ENCODE peak calls at places on chromosomes 7 and 10, in seven cellular contexts. One of them, this sample, is unnamed. For H3K9me3, the result is how much of the 10 kb centered on the place peaks cover.

GRCh38 chr7:69762821-69763352 is 164.6 kb downstream of the AUTS2 start:
- DNase-seq in left ventricle myocardium inferior: no peak
- DNase-seq in CD8-positive, alpha-beta memory T cell: no peak
- DNase-seq in fibroblast of lung: no peak
- DNase-seq in BE2C: no peak
- DNase-seq in pancreas: no peak
- DNase-seq in A549: no peak
- DNase-seq in this sample: no peak

GRCh38 chr10:106548832-106549231 is 615.7 kb downstream of the SORCS1 start:
- DNase-seq in CD8-positive, alpha-beta memory T cell: no peak
- DNase-seq in pancreas: no peak
- DNase-seq in A549: no peak
- DNase-seq in BE2C: no peak
- DNase-seq in left ventricle myocardium inferior: no peak
- DNase-seq in fibroblast of lung: no peak
- DNase-seq in this sample: no peak

GRCh38 chr10:119383174-119383856 is 159.2 kb downstream of the RGS10 start:
- DNase-seq in BE2C: no peak
- DNase-seq in CD8-positive, alpha-beta memory T cell: no peak
- DNase-seq in A549: no peak
- DNase-seq in fibroblast of lung: no peak
- DNase-seq in left ventricle myocardium inferior: no peak
- DNase-seq in pancreas: no peak
- DNase-seq in this sample: no peak

GRCh38 chr10:102997998-102998397 is 79.9 kb downstream of the CNNM2 start:
- DNase-seq in BE2C: no peak
- DNase-seq in left ventricle myocardium inferior: no peak
- DNase-seq in fibroblast of lung: peak
- DNase-seq in CD8-positive, alpha-beta memory T cell: no peak
- DNase-seq in pancreas: no peak
- DNase-seq in A549: peak
- DNase-seq in this sample: no peak

GRCh38 chr7:99325597-99326407 is at the start of gene ARPC1A:
- DNase-seq in CD8-positive, alpha-beta memory T cell: peak
- DNase-seq in fibroblast of lung: peak
- DNase-seq in A549: peak
- DNase-seq in BE2C: peak
- DNase-seq in pancreas: peak
- DNase-seq in left ventricle myocardium inferior: peak
- DNase-seq in this sample: peak

GRCh38 chr10:80498833-80499671 is 38.6 kb upstream of the SH2D4B start:
- DNase-seq in A549: peak
- DNase-seq in BE2C: peak
- DNase-seq in left ventricle myocardium inferior: peak
- DNase-seq in pancreas: peak
- DNase-seq in fibroblast of lung: peak
- DNase-seq in CD8-positive, alpha-beta memory T cell: no peak
- DNase-seq in this sample: no peak

GRCh38 chr7:9937944-9938631 is 1035.6 kb upstream of the PHF14 start:
- DNase-seq in fibroblast of lung: peak
- DNase-seq in A549: no peak
- DNase-seq in CD8-positive, alpha-beta memory T cell: no peak
- DNase-seq in BE2C: no peak
- DNase-seq in pancreas: no peak
- DNase-seq in left ventricle myocardium inferior: no peak
- DNase-seq in this sample: no peak

GRCh38 chr7:130878785-130879184 is 144.8 kb upstream of the KLF14 start:
- DNase-seq in BE2C: no peak
- DNase-seq in pancreas: no peak
- DNase-seq in A549: no peak
- DNase-seq in fibroblast of lung: peak
- DNase-seq in CD8-positive, alpha-beta memory T cell: no peak
- DNase-seq in left ventricle myocardium inferior: no peak
- DNase-seq in this sample: no peak

GRCh38 chr7:46633200-46633599 is 712.1 kb upstream of the IGFBP3 start:
- DNase-seq in CD8-positive, alpha-beta memory T cell: no peak
- DNase-seq in A549: no peak
- DNase-seq in left ventricle myocardium inferior: no peak
- DNase-seq in pancreas: no peak
- DNase-seq in fibroblast of lung: peak
- DNase-seq in BE2C: no peak
- DNase-seq in this sample: no peak

GRCh38 chr10:42753126-42753506 is 29.5 kb upstream of the BMS1 start:
- DNase-seq in CD8-positive, alpha-beta memory T cell: peak
- DNase-seq in fibroblast of lung: peak
- DNase-seq in pancreas: peak
- DNase-seq in BE2C: peak
- DNase-seq in left ventricle myocardium inferior: peak
- DNase-seq in A549: peak
- DNase-seq in this sample: peak

GRCh38 chr7:99505324-99505662 is 831 bp downstream of the ZKSCAN5 start:
- DNase-seq in BE2C: no peak
- DNase-seq in left ventricle myocardium inferior: no peak
- DNase-seq in pancreas: no peak
- DNase-seq in fibroblast of lung: no peak
- DNase-seq in CD8-positive, alpha-beta memory T cell: no peak
- DNase-seq in A549: no peak
- DNase-seq in this sample: no peak

GRCh38 chr7:135856356-135857144 is 107.9 kb upstream of the FAM180A start:
- DNase-seq in CD8-positive, alpha-beta memory T cell: no peak
- DNase-seq in pancreas: no peak
- DNase-seq in left ventricle myocardium inferior: no peak
- DNase-seq in A549: no peak
- DNase-seq in fibroblast of lung: peak
- DNase-seq in BE2C: no peak
- DNase-seq in this sample: no peak

GRCh38 chr10:49569031-49569765 is 30.3 kb upstream of the ERCC6 start:
- DNase-seq in CD8-positive, alpha-beta memory T cell: no peak
- DNase-seq in pancreas: no peak
- DNase-seq in fibroblast of lung: peak
- DNase-seq in left ventricle myocardium inferior: no peak
- DNase-seq in A549: no peak
- DNase-seq in BE2C: no peak
- DNase-seq in this sample: no peak

GRCh38 chr7:107068156-107068555 is 23.7 kb downstream of the PRKAR2B start:
- DNase-seq in fibroblast of lung: peak
- DNase-seq in CD8-positive, alpha-beta memory T cell: no peak
- DNase-seq in BE2C: no peak
- DNase-seq in pancreas: no peak
- DNase-seq in left ventricle myocardium inferior: no peak
- DNase-seq in A549: no peak
- DNase-seq in this sample: no peak

GRCh38 chr7:604038-604883 is 84.6 kb upstream of the PDGFA start:
- DNase-seq in BE2C: no peak
- DNase-seq in pancreas: peak
- DNase-seq in CD8-positive, alpha-beta memory T cell: peak
- DNase-seq in A549: no peak
- DNase-seq in fibroblast of lung: peak
- DNase-seq in left ventricle myocardium inferior: peak
- DNase-seq in this sample: peak

GRCh38 chr7:99840136-99840869 is 12.5 kb downstream of the CYP3A43 start:
- DNase-seq in left ventricle myocardium inferior: no peak
- DNase-seq in fibroblast of lung: no peak
- DNase-seq in CD8-positive, alpha-beta memory T cell: no peak
- DNase-seq in pancreas: no peak
- DNase-seq in BE2C: no peak
- DNase-seq in A549: no peak
- DNase-seq in this sample: no peak

GRCh38 chr10:31864834-31865518 is 63.7 kb downstream of the ARHGAP12 start:
- DNase-seq in pancreas: no peak
- DNase-seq in fibroblast of lung: peak
- DNase-seq in CD8-positive, alpha-beta memory T cell: no peak
- DNase-seq in left ventricle myocardium inferior: no peak
- DNase-seq in BE2C: no peak
- DNase-seq in A549: peak
- DNase-seq in this sample: no peak

GRCh38 chr10:21130683-21131442 is 233.8 kb upstream of the NEBL start:
- DNase-seq in fibroblast of lung: no peak
- DNase-seq in left ventricle myocardium inferior: no peak
- DNase-seq in pancreas: no peak
- DNase-seq in BE2C: no peak
- DNase-seq in A549: no peak
- DNase-seq in CD8-positive, alpha-beta memory T cell: no peak
- DNase-seq in this sample: no peak

GRCh38 chr7:15839415-15840100 is 153.1 kb upstream of the MEOX2 start:
- DNase-seq in BE2C: peak
- DNase-seq in CD8-positive, alpha-beta memory T cell: no peak
- DNase-seq in A549: no peak
- DNase-seq in fibroblast of lung: no peak
- DNase-seq in left ventricle myocardium inferior: peak
- DNase-seq in pancreas: no peak
- DNase-seq in this sample: no peak

GRCh38 chr10:133217800-133218589 is 12.0 kb upstream of the UTF1 start:
- DNase-seq in pancreas: no peak
- DNase-seq in CD8-positive, alpha-beta memory T cell: no peak
- DNase-seq in left ventricle myocardium inferior: no peak
- DNase-seq in A549: no peak
- DNase-seq in fibroblast of lung: no peak
- DNase-seq in BE2C: no peak
- DNase-seq in this sample: no peak

GRCh38 chr7:37930226-37930948 is 9.9 kb downstream of the EPDR1 start:
- DNase-seq in CD8-positive, alpha-beta memory T cell: no peak
- DNase-seq in fibroblast of lung: peak
- DNase-seq in BE2C: no peak
- DNase-seq in left ventricle myocardium inferior: no peak
- DNase-seq in A549: no peak
- DNase-seq in pancreas: no peak
- DNase-seq in this sample: no peak

GRCh38 chr10:119370046-119370770 is 162.8 kb downstream of the GRK5 start:
- DNase-seq in pancreas: no peak
- DNase-seq in CD8-positive, alpha-beta memory T cell: no peak
- DNase-seq in A549: no peak
- DNase-seq in BE2C: no peak
- DNase-seq in fibroblast of lung: peak
- DNase-seq in left ventricle myocardium inferior: peak
- DNase-seq in this sample: no peak

GRCh38 chr7:137354361-137354760 is 10.8 kb upstream of the PTN start:
- DNase-seq in fibroblast of lung: peak
- DNase-seq in A549: no peak
- DNase-seq in pancreas: peak
- DNase-seq in left ventricle myocardium inferior: no peak
- DNase-seq in CD8-positive, alpha-beta memory T cell: no peak
- DNase-seq in BE2C: peak
- DNase-seq in this sample: no peak

GRCh38 chr7:137363683-137364082 is 20.1 kb upstream of the PTN start:
- DNase-seq in BE2C: no peak
- DNase-seq in pancreas: no peak
- DNase-seq in left ventricle myocardium inferior: no peak
- DNase-seq in fibroblast of lung: no peak
- DNase-seq in CD8-positive, alpha-beta memory T cell: no peak
- DNase-seq in A549: no peak
- DNase-seq in this sample: no peak

DNA sequence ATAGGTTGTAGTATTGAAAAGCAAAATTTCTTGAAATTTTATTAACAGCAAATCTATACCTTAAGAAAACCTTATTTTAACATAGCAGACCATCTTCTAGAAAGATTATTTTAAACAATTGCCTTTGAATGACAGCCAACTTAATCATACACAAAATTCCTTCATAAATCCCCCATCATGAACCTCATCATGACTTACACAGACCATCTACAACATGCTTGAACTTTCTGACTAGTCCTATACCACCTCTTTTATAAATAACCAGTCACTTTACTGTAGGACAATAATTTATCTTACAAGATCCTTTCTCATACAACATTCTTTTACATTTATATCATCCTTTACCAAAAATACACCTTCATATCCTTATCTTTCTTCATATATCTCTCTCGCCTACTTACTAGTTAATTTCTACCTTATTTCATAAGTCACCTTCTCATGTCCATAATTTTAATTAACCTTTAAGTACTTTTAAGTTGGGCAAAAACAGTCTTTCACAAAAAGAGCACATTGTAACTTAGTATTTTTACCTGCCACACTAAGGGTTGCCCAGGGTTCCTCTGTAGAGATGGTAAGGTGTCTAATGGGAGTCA is 16.6 kb upstream of the PTN start:
- DNase-seq in CD8-positive, alpha-beta memory T cell: no peak
- DNase-seq in left ventricle myocardium inferior: no peak
- DNase-seq in BE2C: no peak
- DNase-seq in A549: no peak
- DNase-seq in fibroblast of lung: peak
- DNase-seq in pancreas: no peak
- DNase-seq in this sample: no peak
- H3K9me3 ChIP-seq in CD8-positive, alpha-beta memory T cell: under half
- H3K9me3 ChIP-seq in left ventricle myocardium inferior: under half
- H3K9me3 ChIP-seq in BE2C: under half
- H3K9me3 ChIP-seq in A549: under half
- H3K9me3 ChIP-seq in fibroblast of lung: under half
- H3K9me3 ChIP-seq in pancreas: under half
- H3K9me3 ChIP-seq in this sample: under half

GRCh38 chr7:113480537-113480936 is 362.2 kb upstream of the SMIM30 start:
- DNase-seq in pancreas: no peak
- DNase-seq in left ventricle myocardium inferior: no peak
- DNase-seq in BE2C: no peak
- DNase-seq in A549: no peak
- DNase-seq in CD8-positive, alpha-beta memory T cell: no peak
- DNase-seq in fibroblast of lung: no peak
- DNase-seq in this sample: no peak
- H3K9me3 ChIP-seq in pancreas: under half
- H3K9me3 ChIP-seq in left ventricle myocardium inferior: under half
- H3K9me3 ChIP-seq in BE2C: under half
- H3K9me3 ChIP-seq in A549: under half
- H3K9me3 ChIP-seq in CD8-positive, alpha-beta memory T cell: under half
- H3K9me3 ChIP-seq in fibroblast of lung: under half
- H3K9me3 ChIP-seq in this sample: under half

GRCh38 chr7:145633513-145633912 is 483.1 kb upstream of the CNTNAP2 start:
- DNase-seq in fibroblast of lung: no peak
- DNase-seq in BE2C: no peak
- DNase-seq in left ventricle myocardium inferior: no peak
- DNase-seq in pancreas: no peak
- DNase-seq in A549: no peak
- DNase-seq in CD8-positive, alpha-beta memory T cell: no peak
- DNase-seq in this sample: no peak
- H3K9me3 ChIP-seq in fibroblast of lung: under half
- H3K9me3 ChIP-seq in BE2C: under half
- H3K9me3 ChIP-seq in left ventricle myocardium inferior: under half
- H3K9me3 ChIP-seq in pancreas: under half
- H3K9me3 ChIP-seq in A549: under half
- H3K9me3 ChIP-seq in CD8-positive, alpha-beta memory T cell: under half
- H3K9me3 ChIP-seq in this sample: under half

GRCh38 chr7:157930441-157930840 is 593.6 kb downstream of the DNAJB6 start:
- DNase-seq in fibroblast of lung: no peak
- DNase-seq in A549: no peak
- DNase-seq in left ventricle myocardium inferior: no peak
- DNase-seq in CD8-positive, alpha-beta memory T cell: no peak
- DNase-seq in BE2C: no peak
- DNase-seq in pancreas: no peak
- DNase-seq in this sample: no peak
- H3K9me3 ChIP-seq in fibroblast of lung: under half
- H3K9me3 ChIP-seq in A549: under half
- H3K9me3 ChIP-seq in left ventricle myocardium inferior: under half
- H3K9me3 ChIP-seq in CD8-positive, alpha-beta memory T cell: under half
- H3K9me3 ChIP-seq in BE2C: under half
- H3K9me3 ChIP-seq in pancreas: under half
- H3K9me3 ChIP-seq in this sample: under half

DNA sequence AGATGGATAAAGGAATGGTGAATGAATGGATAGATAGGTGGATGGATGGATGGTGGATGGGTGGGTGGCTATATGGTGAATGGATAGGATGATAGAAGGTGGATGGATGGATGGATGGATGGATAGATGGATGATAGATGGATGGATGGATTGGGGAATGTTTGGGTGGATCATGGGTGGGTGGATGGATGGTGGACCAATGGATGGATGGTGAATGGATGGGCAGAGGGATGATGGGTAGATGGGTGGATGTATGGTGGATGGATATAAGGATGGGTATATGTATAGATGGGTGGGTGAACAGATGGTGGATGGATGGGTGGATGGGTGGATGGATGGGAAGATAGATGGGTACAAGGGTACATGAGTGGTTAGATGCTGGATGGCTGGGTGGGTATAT is 322.4 kb downstream of the ADARB2 start:
- DNase-seq in BE2C: no peak
- DNase-seq in left ventricle myocardium inferior: no peak
- DNase-seq in A549: no peak
- DNase-seq in pancreas: no peak
- DNase-seq in fibroblast of lung: no peak
- DNase-seq in CD8-positive, alpha-beta memory T cell: no peak
- DNase-seq in this sample: no peak
- H3K9me3 ChIP-seq in BE2C: under half
- H3K9me3 ChIP-seq in left ventricle myocardium inferior: under half
- H3K9me3 ChIP-seq in A549: under half
- H3K9me3 ChIP-seq in pancreas: under half
- H3K9me3 ChIP-seq in fibroblast of lung: under half
- H3K9me3 ChIP-seq in CD8-positive, alpha-beta memory T cell: under half
- H3K9me3 ChIP-seq in this sample: under half